ENCODE peak calls at places on chromosome 15, in four cellular contexts. One of them, this sample, is unnamed.

GRCh38 chr15:78223396-78224023 is 10.9 kb downstream of the ACSBG1 start:
- DNase-seq in CD8-positive, alpha-beta T cell: no peak
- DNase-seq in pancreas: no peak
- DNase-seq in adrenal gland: no peak
- DNase-seq in this sample: no peak

GRCh38 chr15:89018235-89018634 is 70.0 kb upstream of the ABHD2 start:
- DNase-seq in CD8-positive, alpha-beta T cell: no peak
- DNase-seq in pancreas: no peak
- DNase-seq in adrenal gland: peak
- DNase-seq in this sample: no peak

GRCh38 chr15:52031542-52031941 is 12.5 kb downstream of the MAPK6 start:
- DNase-seq in CD8-positive, alpha-beta T cell: no peak
- DNase-seq in pancreas: no peak
- DNase-seq in adrenal gland: no peak
- DNase-seq in this sample: no peak

GRCh38 chr15:84827246-84827645 is 10.1 kb downstream of the ALPK3 start:
- DNase-seq in CD8-positive, alpha-beta T cell: no peak
- DNase-seq in pancreas: no peak
- DNase-seq in adrenal gland: peak
- DNase-seq in this sample: no peak

GRCh38 chr15:88992216-88992615 is 79.0 kb upstream of the MFGE8 start:
- DNase-seq in CD8-positive, alpha-beta T cell: no peak
- DNase-seq in pancreas: no peak
- DNase-seq in adrenal gland: no peak
- DNase-seq in this sample: no peak

GRCh38 chr15:85479071-85479647 is 98.8 kb downstream of the AKAP13 start:
- DNase-seq in CD8-positive, alpha-beta T cell: no peak
- DNase-seq in pancreas: no peak
- DNase-seq in adrenal gland: no peak
- DNase-seq in this sample: no peak

GRCh38 chr15:65856821-65857455 is 12.4 kb upstream of the RAB11A start:
- DNase-seq in CD8-positive, alpha-beta T cell: peak
- DNase-seq in pancreas: peak
- DNase-seq in adrenal gland: peak
- DNase-seq in this sample: peak

GRCh38 chr15:76056931-76057330 is 2.9 kb upstream of the TMEM266 start:
- DNase-seq in CD8-positive, alpha-beta T cell: no peak
- DNase-seq in pancreas: no peak
- DNase-seq in adrenal gland: no peak
- DNase-seq in this sample: peak

GRCh38 chr15:100877551-100877950 is 2.1 kb upstream of the ALDH1A3 start:
- DNase-seq in CD8-positive, alpha-beta T cell: no peak
- DNase-seq in pancreas: no peak
- DNase-seq in adrenal gland: no peak
- DNase-seq in this sample: no peak

GRCh38 chr15:90343391-90343790 is 8.7 kb upstream of the ZNF774 start:
- DNase-seq in CD8-positive, alpha-beta T cell: no peak
- DNase-seq in pancreas: no peak
- DNase-seq in adrenal gland: no peak
- DNase-seq in this sample: no peak

GRCh38 chr15:74245342-74245931 is 9.3 kb downstream of the CCDC33 start:
- DNase-seq in CD8-positive, alpha-beta T cell: peak
- DNase-seq in pancreas: no peak
- DNase-seq in adrenal gland: peak
- DNase-seq in this sample: peak

GRCh38 chr15:40854161-40854560 is 10.3 kb downstream of the SPINT1 start:
- DNase-seq in CD8-positive, alpha-beta T cell: no peak
- DNase-seq in pancreas: no peak
- DNase-seq in adrenal gland: no peak
- DNase-seq in this sample: no peak

GRCh38 chr15:85623648-85624047 is 171.1 kb downstream of the KLHL25 start:
- DNase-seq in CD8-positive, alpha-beta T cell: no peak
- DNase-seq in pancreas: no peak
- DNase-seq in adrenal gland: no peak
- DNase-seq in this sample: no peak

GRCh38 chr15:54519577-54519976 is 541.3 kb downstream of the UNC13C start:
- DNase-seq in CD8-positive, alpha-beta T cell: no peak
- DNase-seq in pancreas: no peak
- DNase-seq in adrenal gland: no peak
- DNase-seq in this sample: no peak

GRCh38 chr15:56965614-56966013 is 47.2 kb downstream of the TCF12 start:
- DNase-seq in CD8-positive, alpha-beta T cell: no peak
- DNase-seq in pancreas: no peak
- DNase-seq in adrenal gland: no peak
- DNase-seq in this sample: no peak

GRCh38 chr15:94075349-94075748 is 156.0 kb upstream of the MCTP2 start:
- DNase-seq in CD8-positive, alpha-beta T cell: no peak
- DNase-seq in pancreas: peak
- DNase-seq in adrenal gland: peak
- DNase-seq in this sample: no peak

GRCh38 chr15:31400222-31400927 is 73.7 kb downstream of the KLF13 start:
- DNase-seq in CD8-positive, alpha-beta T cell: no peak
- DNase-seq in pancreas: no peak
- DNase-seq in adrenal gland: no peak
- DNase-seq in this sample: no peak

GRCh38 chr15:79002631-79003030 is 57.8 kb upstream of the CTSH start:
- DNase-seq in CD8-positive, alpha-beta T cell: no peak
- DNase-seq in pancreas: no peak
- DNase-seq in adrenal gland: no peak
- DNase-seq in this sample: no peak

GRCh38 chr15:71802770-71803169 is 7.6 kb upstream of the NR2E3 start:
- DNase-seq in CD8-positive, alpha-beta T cell: no peak
- DNase-seq in pancreas: peak
- DNase-seq in adrenal gland: peak
- DNase-seq in this sample: peak

GRCh38 chr15:61518191-61518950 is 289.3 kb upstream of the RORA start:
- DNase-seq in CD8-positive, alpha-beta T cell: no peak
- DNase-seq in pancreas: no peak
- DNase-seq in adrenal gland: no peak
- DNase-seq in this sample: no peak

GRCh38 chr15:98416222-98416835 is 232.0 kb upstream of the IGF1R start:
- DNase-seq in CD8-positive, alpha-beta T cell: no peak
- DNase-seq in pancreas: no peak
- DNase-seq in adrenal gland: no peak
- DNase-seq in this sample: no peak

GRCh38 chr15:98413973-98414546 is 234.3 kb upstream of the IGF1R start:
- DNase-seq in CD8-positive, alpha-beta T cell: no peak
- DNase-seq in pancreas: no peak
- DNase-seq in adrenal gland: no peak
- DNase-seq in this sample: no peak

GRCh38 chr15:98410328-98410727 is 238.0 kb upstream of the IGF1R start:
- DNase-seq in CD8-positive, alpha-beta T cell: no peak
- DNase-seq in pancreas: no peak
- DNase-seq in adrenal gland: no peak
- DNase-seq in this sample: no peak

GRCh38 chr15:98417346-98417745 is 231.0 kb upstream of the IGF1R start:
- DNase-seq in CD8-positive, alpha-beta T cell: no peak
- DNase-seq in pancreas: no peak
- DNase-seq in adrenal gland: no peak
- DNase-seq in this sample: no peak

DNA sequence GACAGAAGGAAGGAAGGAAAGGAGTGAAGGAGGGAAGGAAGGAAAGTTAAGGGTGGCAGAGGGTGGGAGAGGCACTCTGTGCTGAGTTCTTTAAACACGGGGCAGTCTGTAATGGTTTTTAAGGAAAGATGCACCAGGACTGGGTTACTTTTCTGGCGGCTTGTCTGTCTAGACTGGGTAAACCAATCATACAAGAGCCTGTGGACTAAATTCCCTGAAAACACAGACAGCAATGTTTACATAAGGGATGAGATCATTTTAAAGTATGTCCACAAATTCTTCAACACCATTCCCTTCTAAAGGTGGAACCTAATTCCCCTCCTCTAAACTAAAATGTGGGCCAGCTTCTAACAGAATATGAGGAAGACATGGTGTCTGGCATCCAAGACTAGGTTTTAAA is 235.5 kb upstream of the IGF1R start:
- DNase-seq in CD8-positive, alpha-beta T cell: no peak
- DNase-seq in pancreas: no peak
- DNase-seq in adrenal gland: no peak
- DNase-seq in this sample: no peak
- H3K4me3 ChIP-seq in CD8-positive, alpha-beta T cell: no peak
- H3K4me3 ChIP-seq in pancreas: no peak
- H3K4me3 ChIP-seq in adrenal gland: no peak
- H3K4me3 ChIP-seq in this sample: no peak

DNA sequence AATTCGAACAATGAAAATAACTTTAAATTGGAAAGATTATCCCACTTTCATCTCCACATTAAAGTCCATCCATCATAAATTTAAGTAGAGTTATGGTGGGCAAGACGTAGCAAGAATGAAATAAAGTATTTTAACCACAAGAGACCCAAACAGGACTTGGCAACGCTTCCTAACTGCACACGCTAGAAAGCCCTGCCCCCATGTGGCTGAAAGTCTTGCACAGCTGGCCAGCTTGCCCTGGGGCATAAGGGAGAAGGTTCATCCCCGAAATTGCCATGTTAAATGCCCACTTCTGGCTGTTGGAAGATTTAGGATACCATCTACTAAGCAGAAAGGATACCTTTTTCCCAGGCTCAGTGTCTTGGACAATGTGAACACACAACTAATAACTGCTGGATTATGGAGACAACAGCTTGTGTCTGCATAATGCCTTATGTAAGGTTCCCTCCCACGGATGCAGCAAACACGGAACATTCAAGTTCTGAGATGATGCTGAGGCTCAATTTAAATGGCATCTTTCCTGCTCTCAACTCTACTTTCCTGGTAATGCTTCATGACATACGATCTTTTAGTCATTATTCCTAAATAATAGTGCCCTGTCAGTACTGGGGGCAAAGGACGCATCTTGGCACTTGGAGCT is 116.6 kb upstream of the TJP1 start:
- DNase-seq in CD8-positive, alpha-beta T cell: no peak
- DNase-seq in pancreas: no peak
- DNase-seq in adrenal gland: no peak
- DNase-seq in this sample: no peak
- TF ChIP-seq CTCF in CD8-positive, alpha-beta T cell: no peak
- TF ChIP-seq CTCF in pancreas: no peak
- TF ChIP-seq CTCF in adrenal gland: peak
- TF ChIP-seq CTCF in this sample: peak

GRCh38 chr15:70493376-70493775 is 270.0 kb downstream of the UACA start:
- DNase-seq in CD8-positive, alpha-beta T cell: no peak
- DNase-seq in pancreas: no peak
- DNase-seq in adrenal gland: no peak
- DNase-seq in this sample: no peak

GRCh38 chr15:70493787-70494514 is 269.4 kb downstream of the UACA start:
- DNase-seq in CD8-positive, alpha-beta T cell: no peak
- DNase-seq in pancreas: no peak
- DNase-seq in adrenal gland: no peak
- DNase-seq in this sample: no peak

GRCh38 chr15:70494529-70494860 is 268.9 kb downstream of the UACA start:
- DNase-seq in CD8-positive, alpha-beta T cell: no peak
- DNase-seq in pancreas: no peak
- DNase-seq in adrenal gland: no peak
- DNase-seq in this sample: no peak

GRCh38 chr15:70495988-70496387 is 267.4 kb downstream of the UACA start:
- DNase-seq in CD8-positive, alpha-beta T cell: no peak
- DNase-seq in pancreas: no peak
- DNase-seq in adrenal gland: no peak
- DNase-seq in this sample: no peak

DNA sequence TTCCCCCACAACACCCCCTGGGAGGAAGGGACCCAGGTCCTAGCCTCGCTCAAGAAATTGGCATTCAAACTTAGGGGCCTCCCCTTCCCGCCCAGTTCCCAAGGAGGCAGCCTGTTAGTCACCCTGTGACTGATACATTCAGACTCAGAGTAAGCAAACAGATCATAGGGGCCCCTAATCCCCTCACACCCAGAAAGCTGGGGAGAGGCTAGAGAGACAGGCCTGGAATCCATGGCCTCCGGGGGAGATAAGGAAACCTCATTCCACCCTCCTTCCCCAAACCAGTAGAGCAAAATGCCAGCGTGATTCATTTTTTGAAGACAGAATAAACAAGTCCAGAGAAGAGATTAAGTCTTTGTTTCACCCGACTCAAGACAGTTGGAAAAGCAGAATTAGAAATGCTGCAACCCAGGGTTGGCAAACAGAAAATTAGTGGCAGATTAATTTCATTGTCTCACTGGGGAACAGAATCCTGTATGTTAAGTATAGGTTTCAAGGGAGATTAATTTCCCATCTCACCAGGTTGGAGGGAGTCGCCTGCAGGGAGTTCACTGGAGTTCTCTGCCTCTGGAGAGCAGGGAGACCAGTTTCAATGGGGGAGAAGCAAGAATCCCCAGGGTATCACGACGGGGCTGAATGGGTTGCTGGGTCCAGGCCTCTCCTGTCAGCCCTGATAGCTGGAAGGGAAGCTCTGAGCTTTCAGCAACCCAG is 268.3 kb downstream of the UACA start:
- DNase-seq in CD8-positive, alpha-beta T cell: no peak
- DNase-seq in pancreas: no peak
- DNase-seq in adrenal gland: no peak
- DNase-seq in this sample: no peak
- H3K4me3 ChIP-seq in CD8-positive, alpha-beta T cell: no peak
- H3K4me3 ChIP-seq in pancreas: no peak
- H3K4me3 ChIP-seq in adrenal gland: no peak
- H3K4me3 ChIP-seq in this sample: no peak

GRCh38 chr15:28019594-28020320 is 79.4 kb downstream of the OCA2 start:
- DNase-seq in CD8-positive, alpha-beta T cell: no peak
- DNase-seq in pancreas: no peak
- DNase-seq in adrenal gland: no peak
- DNase-seq in this sample: no peak

GRCh38 chr15:28020644-28021043 is 78.5 kb downstream of the OCA2 start:
- DNase-seq in CD8-positive, alpha-beta T cell: no peak
- DNase-seq in pancreas: no peak
- DNase-seq in adrenal gland: no peak
- DNase-seq in this sample: no peak

GRCh38 chr15:28015855-28016254 is 83.3 kb downstream of the OCA2 start:
- DNase-seq in CD8-positive, alpha-beta T cell: no peak
- DNase-seq in pancreas: no peak
- DNase-seq in adrenal gland: no peak
- DNase-seq in this sample: no peak

GRCh38 chr15:28017423-28017924 is 81.6 kb downstream of the OCA2 start:
- DNase-seq in CD8-positive, alpha-beta T cell: no peak
- DNase-seq in pancreas: no peak
- DNase-seq in adrenal gland: no peak
- DNase-seq in this sample: no peak

DNA sequence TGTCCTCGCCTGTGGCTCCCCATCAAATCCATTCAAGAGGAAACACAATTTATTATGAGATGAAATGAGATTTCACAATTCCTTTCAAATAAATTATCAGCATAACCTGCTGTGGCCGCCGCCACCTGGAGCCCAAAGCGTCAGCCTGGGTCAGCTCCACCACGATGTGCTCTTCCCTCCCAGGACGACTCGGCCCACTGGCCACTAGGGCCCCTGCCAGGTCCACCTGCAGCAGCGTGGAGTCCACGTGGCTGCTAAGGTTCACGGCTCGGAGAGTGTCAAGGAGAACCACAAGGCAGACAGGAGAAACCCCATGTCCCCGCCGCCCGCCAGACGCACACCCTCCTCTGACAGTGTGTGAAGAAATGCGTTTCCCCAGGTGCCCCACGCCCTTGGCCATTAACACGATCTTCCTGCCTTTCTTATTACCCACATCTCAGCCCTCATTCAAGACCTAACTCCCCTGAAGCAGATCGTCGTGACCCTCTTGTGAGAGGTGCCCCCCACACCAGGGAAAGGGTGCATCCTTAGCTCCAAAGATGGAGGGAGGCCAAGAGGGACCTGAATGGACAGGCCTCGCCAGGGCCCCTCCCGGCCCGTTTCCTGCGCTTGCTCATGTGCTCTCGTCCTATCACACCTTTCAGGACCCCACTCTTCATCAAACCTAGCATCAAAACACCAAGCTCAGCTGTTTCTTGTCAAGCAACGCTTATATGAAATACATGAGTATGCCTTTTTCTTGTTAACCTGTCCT is 80.6 kb downstream of the OCA2 start:
- DNase-seq in CD8-positive, alpha-beta T cell: no peak
- DNase-seq in pancreas: no peak
- DNase-seq in adrenal gland: no peak
- DNase-seq in this sample: no peak
- TF ChIP-seq CTCF in CD8-positive, alpha-beta T cell: no peak
- TF ChIP-seq CTCF in pancreas: no peak
- TF ChIP-seq CTCF in adrenal gland: no peak
- TF ChIP-seq CTCF in this sample: no peak